ENCODE peak calls at places on chromosome 11, in nine cellular contexts. Y, L, T, M, U, W, H, F and D are unnamed samples.

GRCh38 chr11:9144828-9145227 is 53.4 kb upstream of the SCUBE2 start:
- DNase-seq in M (no peak), T (no peak), H (no peak), W (no peak), Y (no peak), U (no peak), L (no peak), F (no peak), D (no peak)

GRCh38 chr11:132186699-132187098 is 816.3 kb downstream of the NTM start:
- DNase-seq in L (no peak), W (no peak), Y (no peak), H (no peak), T (no peak), U (no peak), F (no peak), M (no peak), D (no peak)

GRCh38 chr11:93841446-93841845 is 9.0 kb downstream of the VSTM5 start:
- DNase-seq in L (no peak), Y (no peak), M (no peak), F (no peak), T (no peak), U (no peak), W (no peak), H (no peak), D (no peak)

GRCh38 chr11:70399681-70400112 is 1.4 kb downstream of the CTTN start:
- DNase-seq in M (peak; percentile 92), H (peak; percentile 95), L (peak; percentile 96), U (peak; percentile 94), F (peak; percentile 89), Y (peak; percentile 87), W (peak; percentile 94), T (peak; percentile 74), D (peak; percentile 84)

GRCh38 chr11:68840661-68841653 is 759 bp downstream of the CPT1A start:
- DNase-seq in T (peak; percentile 82), W (peak; percentile 79), Y (peak; percentile 78), F (peak; percentile 76), H (peak; percentile 16), U (peak; percentile 49), L (peak; percentile 53), M (peak; percentile 85), D (peak; percentile 79)

GRCh38 chr11:2555376-2555775 is 110.6 kb downstream of the KCNQ1 start:
- DNase-seq in T (peak; percentile 1), F (no peak), Y (no peak), W (peak; percentile 28), U (no peak), L (no peak), M (no peak), H (no peak), D (no peak)

GRCh38 chr11:121479839-121480238 is 27.1 kb upstream of the SORL1-AS1 start:
- DNase-seq in T (no peak), F (no peak), L (no peak), W (no peak), H (no peak), Y (no peak), U (no peak), M (no peak), D (no peak)

GRCh38 chr11:16572946-16573345 is 165.5 kb upstream of the C11orf58 start:
- DNase-seq in F (no peak), W (no peak), L (no peak), Y (no peak), U (no peak), M (no peak), T (no peak), H (no peak), D (no peak)